ENCODE peak calls at places on chromosomes 12 and 14, in nine cellular contexts. K is LNCaP clone FGC; Q is left ventricle myocardium inferior; B is AG09319; T is stromal cell of bone marrow; U is psoas muscle; C is hypothalamus; E is left cardiac atrium; L is stimulated activated CD4-positive, alpha-beta T cell treated with anti-CD3 and anti-CD28 coated beads, Interleukin-2, amount 100 ng/mL, for 48 hours. Y is an unnamed sample.

GRCh38 chr14:94056579-94057308 is 24.3 kb downstream of the DDX24 start:
- DNase-seq in Q (no peak), T (no peak), K (no peak), E (no peak), B (no peak), C (no peak), L (no peak), U (no peak), Y (no peak)

GRCh38 chr14:81565441-81566290 is 32.0 kb upstream of the SEL1L start:
- DNase-seq in T (no peak), E (no peak), B (no peak), C (no peak), U (no peak), L (peak), Q (no peak), K (peak), Y (peak)

GRCh38 chr14:31059152-31059924 is 33.2 kb upstream of the STRN3 start:
- DNase-seq in Q (peak), E (peak), C (no peak), B (peak), T (peak), K (no peak), L (no peak), U (peak), Y (peak)

GRCh38 chr12:114580306-114580705 is 103.7 kb downstream of the TBX3 start:
- DNase-seq in C (no peak), B (no peak), Q (no peak), U (no peak), L (no peak), T (no peak), K (peak), E (no peak), Y (no peak)

GRCh38 chr12:91144053-91144452 is 32.8 kb upstream of the LUM start:
- DNase-seq in U (no peak), E (no peak), Q (no peak), C (no peak), K (no peak), T (no peak), B (no peak), L (no peak), Y (no peak)

GRCh38 chr14:100835278-100836052 is 9.5 kb downstream of the MEG3 start:
- DNase-seq in L (no peak), C (no peak), E (no peak), K (no peak), U (no peak), Q (no peak), T (no peak), B (no peak), Y (no peak)

GRCh38 chr14:102630405-102630804 is 38.0 kb downstream of the RCOR1 start:
- DNase-seq in B (no peak), Q (no peak), U (no peak), C (no peak), E (no peak), T (no peak), K (no peak), L (no peak), Y (no peak)

GRCh38 chr14:105989746-105990302 is 463.4 kb downstream of the TMEM121 start:
- DNase-seq in T (no peak), Q (no peak), K (no peak), B (no peak), E (no peak), C (no peak), U (no peak), L (no peak), Y (no peak)

GRCh38 chr14:94386085-94387031 is 2.0 kb downstream of the SERPINA1 start:
- DNase-seq in L (no peak), K (no peak), E (no peak), B (no peak), T (no peak), U (no peak), C (no peak), Q (no peak), Y (no peak)

GRCh38 chr12:46386360-46386867 is 13.8 kb upstream of the SLC38A2 start:
- DNase-seq in U (no peak), Q (no peak), C (no peak), K (peak), L (no peak), T (peak), E (no peak), B (peak), Y (peak)

GRCh38 chr12:104177663-104178501 is 37.7 kb upstream of the TXNRD1 start:
- DNase-seq in U (peak), K (no peak), E (peak), T (peak), Q (peak), B (peak), L (no peak), C (no peak), Y (peak)

Y was measured in kidney glomerular epithelial cell.